ENCODE peak calls at places on chromosomes 1 and 21, in four cellular contexts. C is cardiac muscle cell, S is tibial artery, Z is ovary. V is an unnamed sample.

GRCh38 chr1:183911285-183911684 is 106.4 kb downstream of the RGL1 start:
- DNase-seq in Z (no peak), S (no peak), C (no peak), V (no peak)

GRCh38 chr21:27648560-27648959 is 681.7 kb upstream of the ADAMTS5 start:
- DNase-seq in Z (no peak), C (peak), S (no peak), V (no peak)

GRCh38 chr1:234125283-234125682 is 220.8 kb downstream of the SLC35F3 start:
- DNase-seq in Z (no peak), C (no peak), S (no peak), V (no peak)

GRCh38 chr1:231935856-231936255 is 309.3 kb downstream of the DISC1 start:
- DNase-seq in Z (no peak), S (no peak), C (no peak), V (no peak)

GRCh38 chr1:20936621-20937020 is 149.5 kb upstream of the HP1BP3 start:
- DNase-seq in C (no peak), S (no peak), Z (no peak), V (no peak)

GRCh38 chr21:29265690-29266479 is 32.8 kb upstream of the BACH1 start:
- DNase-seq in C (no peak), Z (no peak), S (no peak), V (no peak)

GRCh38 chr1:110737206-110737605 is 62.5 kb upstream of the KCNA3 start:
- DNase-seq in S (no peak), C (no peak), Z (no peak), V (no peak)

GRCh38 chr21:17688912-17689874 is 76.5 kb upstream of the BTG3 start:
- DNase-seq in C (peak), Z (peak), S (no peak), V (no peak)

GRCh38 chr1:183590225-183591191 is at the start of gene NCF2:
- DNase-seq in Z (no peak), S (no peak), C (no peak), V (no peak)

GRCh38 chr1:86914635-86914997 is at the start of gene HS2ST1:
- DNase-seq in S (no peak), Z (no peak), C (no peak), V (no peak)

GRCh38 chr21:39911286-39911685 is 44.0 kb downstream of the PCP4 start:
- DNase-seq in S (no peak), Z (no peak), C (no peak), V (no peak)

GRCh38 chr1:245207801-245208200 is 53.0 kb downstream of the KIF26B start:
- DNase-seq in S (no peak), Z (no peak), C (no peak), V (no peak)

GRCh38 chr1:111190931-111191451 is 9.5 kb downstream of the DENND2D start:
- DNase-seq in C (peak), Z (no peak), S (peak), V (no peak)

GRCh38 chr21:41507521-41508414 is at the start of gene TMPRSS2:
- DNase-seq in S (no peak), C (no peak), Z (no peak), V (no peak)

GRCh38 chr1:54591127-54591756 is 32.1 kb downstream of the FAM151A start:
- DNase-seq in Z (no peak), S (no peak), C (no peak), V (no peak)

GRCh38 chr21:45944601-45945000 is 37.0 kb upstream of the COL6A1 start:
- DNase-seq in S (no peak), Z (no peak), C (no peak), V (no peak)

DNA sequence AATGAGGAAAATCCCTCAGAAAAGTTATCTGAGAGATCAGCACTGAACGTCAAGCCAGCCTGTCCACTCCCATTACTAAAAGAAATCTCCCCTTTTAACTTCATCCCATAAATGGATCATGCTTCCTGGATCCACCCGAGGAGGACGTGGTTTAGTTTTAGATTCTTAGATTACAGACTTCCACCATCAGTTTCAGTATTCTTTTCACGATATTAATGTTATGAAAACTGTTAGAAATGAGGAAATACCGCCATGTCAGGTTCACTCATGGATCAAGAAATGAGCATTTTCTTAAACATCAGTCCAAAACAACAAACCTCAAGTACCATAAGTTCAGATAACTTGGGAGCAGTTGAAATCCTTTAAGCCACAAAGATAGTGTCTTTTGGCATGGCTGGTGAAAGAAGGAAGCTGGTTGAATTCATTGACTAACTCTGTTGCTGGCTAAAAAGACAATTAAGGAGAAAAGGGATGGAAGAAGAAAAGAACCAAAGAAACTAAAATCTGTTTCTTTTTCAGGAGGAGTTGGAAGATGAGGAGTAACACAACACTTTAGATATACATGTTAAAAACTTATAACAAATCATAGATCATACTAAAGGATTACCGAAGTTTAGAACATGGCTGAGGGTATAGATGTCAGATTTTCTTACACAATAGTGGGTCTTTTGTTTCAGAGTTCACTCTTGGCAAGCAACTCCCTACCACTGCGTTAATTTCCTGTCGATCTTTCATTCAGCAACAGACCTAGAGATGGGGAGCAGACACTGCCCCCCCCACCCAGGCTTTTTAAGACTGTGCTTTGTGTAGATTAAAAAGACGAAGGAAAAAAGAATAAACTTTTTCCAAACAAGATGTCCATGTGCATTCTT is 50.1 kb downstream of the NFIA start:
- DNase-seq in Z (no peak), S (no peak), C (peak), V (no peak)
- H3K27ac ChIP-seq in Z (no peak), S (peak), C (no peak), V (peak)

GRCh38 chr1:75134939-75135828 is 996 bp downstream of the LHX8 start:
- DNase-seq in Z (no peak), S (no peak), C (peak), V (no peak)
- H3K4me3 ChIP-seq in Z (no peak), S (peak), C (peak), V (peak)

GRCh38 chr1:72557446-72558049 is 275.2 kb upstream of the NEGR1 start:
- DNase-seq in S (no peak), Z (no peak), C (peak), V (no peak)
- TF ChIP-seq CTCF in S (no peak), Z (no peak), C (peak), V (no peak)

GRCh38 chr1:198620951-198621824 is 17.7 kb upstream of the PTPRC start:
- DNase-seq in Z (no peak), S (no peak), C (no peak), V (no peak)
- H3K27ac ChIP-seq in Z (no peak), S (no peak), C (no peak), V (no peak)

DNA sequence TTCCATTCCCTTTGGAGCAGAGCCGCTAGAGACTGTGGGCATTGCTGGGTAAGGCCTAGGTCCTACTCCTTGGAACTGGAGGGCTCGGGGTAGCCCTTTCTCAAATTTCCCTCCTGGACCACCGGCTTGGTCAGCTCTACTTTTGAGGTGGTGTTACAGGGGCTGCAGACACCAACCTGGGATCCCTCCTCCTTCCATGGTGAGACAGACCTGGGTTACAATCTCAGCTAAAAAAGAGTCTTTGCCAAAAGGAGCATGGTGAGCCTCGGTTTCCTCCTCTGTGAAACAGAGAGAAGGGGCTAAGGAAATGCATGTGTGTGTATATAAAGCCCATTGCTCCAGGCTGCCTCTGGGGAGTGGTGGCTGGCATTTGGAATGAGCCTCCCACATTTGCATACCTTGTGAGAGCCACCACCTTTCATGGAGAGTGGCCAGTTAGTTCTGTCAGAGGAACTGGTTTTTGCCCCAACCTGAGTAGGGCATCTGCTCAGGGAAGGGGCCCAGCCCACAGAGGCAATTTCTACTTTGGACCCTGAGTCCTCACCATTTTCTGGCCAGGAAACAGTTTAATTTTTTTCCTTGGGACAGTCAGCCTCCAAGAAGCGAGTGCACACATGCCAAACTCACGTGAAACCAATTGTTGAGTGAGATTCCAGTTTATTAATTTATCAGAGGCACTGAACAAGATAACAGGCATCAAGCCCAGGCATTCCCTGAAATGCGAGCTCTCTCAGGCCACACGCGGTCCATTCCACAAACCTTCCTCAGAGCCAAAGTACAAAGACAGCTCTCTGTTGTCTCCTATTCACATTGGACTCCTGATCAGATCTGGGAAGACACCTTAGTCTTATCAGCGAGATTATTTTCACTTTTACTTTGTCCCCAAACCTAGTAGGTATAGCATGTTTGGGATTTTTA is 897 bp upstream of the SLC6A9 start:
- DNase-seq in Z (no peak), C (no peak), S (no peak), V (peak)
- H3K4me3 ChIP-seq in Z (peak), C (peak), S (peak), V (peak)

GRCh38 chr1:5532811-5533210 is 459.4 kb downstream of the NPHP4 start:
- DNase-seq in S (no peak), C (no peak), Z (no peak), V (no peak)
- TF ChIP-seq CTCF in S (no peak), C (no peak), Z (no peak), V (no peak)

DNA sequence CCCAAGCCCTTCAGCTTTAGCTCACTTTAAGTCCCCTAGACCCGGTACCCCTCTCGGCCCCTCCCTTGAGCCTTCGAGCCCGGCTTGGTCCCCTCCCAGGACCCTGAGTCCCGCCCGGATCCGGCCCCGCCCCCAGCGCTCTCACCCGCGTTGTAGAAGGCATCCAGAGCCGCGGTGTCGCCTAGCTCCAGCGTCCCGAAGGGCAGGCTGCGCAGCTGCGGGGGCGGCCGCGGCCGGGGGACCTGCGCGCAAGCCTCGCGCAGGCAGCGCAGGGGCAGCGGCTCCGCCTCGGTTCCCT is 699 bp downstream of the MAP3K6 start:
- DNase-seq in C (peak), Z (peak), S (peak), V (peak)
- H3K27ac ChIP-seq in C (peak), Z (peak), S (peak), V (peak)

GRCh38 chr1:74571493-74571800 is 59.0 kb upstream of the LRRC53 start:
- DNase-seq in Z (no peak), C (no peak), S (no peak), V (no peak)
- H3K4me3 ChIP-seq in Z (no peak), C (no peak), S (no peak), V (no peak)

V was measured in coronary artery.